ENCODE peak calls at places on chromosomes 12 and 14, in seven cellular contexts. B is lower lobe of right lung, O is uterus, S is OCI-LY7, K is MM.1S, T is HCT116, D is astrocyte of the cerebellum. G is an unnamed sample.

GRCh38 chr12:56635539-56636117 is 5.5 kb upstream of the BAZ2A start:
- DNase-seq in O (no peak), K (peak), S (peak), D (no peak), T (no peak), B (no peak), G (no peak)

GRCh38 chr12:2811791-2812190 is 677 bp upstream of the ITFG2 start:
- DNase-seq in T (no peak), K (no peak), O (no peak), D (no peak), B (no peak), S (no peak), G (no peak)

GRCh38 chr12:46964496-46965098 is 114.8 kb upstream of the PCED1B start:
- DNase-seq in D (peak), B (no peak), O (no peak), S (no peak), T (no peak), K (no peak), G (no peak)

GRCh38 chr12:127108360-127109215 is 1158.4 kb upstream of the TMEM132C start:
- DNase-seq in O (peak), S (peak), T (peak), D (peak), K (peak), B (peak), G (no peak)

GRCh38 chr14:98926151-98926550 is 345.8 kb downstream of the BCL11B start:
- DNase-seq in S (peak), K (no peak), D (no peak), B (no peak), T (no peak), O (no peak), G (no peak)

GRCh38 chr12:62643470-62643869 is 176.8 kb downstream of the MON2 start:
- DNase-seq in T (no peak), S (no peak), B (no peak), O (no peak), D (no peak), K (no peak), G (no peak)

GRCh38 chr14:37587881-37588666 is 7.0 kb downstream of the FOXA1 start:
- DNase-seq in B (no peak), D (no peak), O (no peak), T (no peak), S (no peak), K (no peak), G (no peak)

GRCh38 chr12:27542628-27543027 is 18.6 kb downstream of the PPFIBP1 start:
- DNase-seq in O (no peak), K (no peak), D (peak), T (no peak), S (no peak), B (no peak), G (peak)

GRCh38 chr12:95385246-95385645 is 88.7 kb upstream of the METAP2 start:
- DNase-seq in S (peak), B (no peak), D (peak), T (no peak), O (peak), K (no peak), G (no peak)

GRCh38 chr14:73248294-73248868 is 11.1 kb downstream of the PAPLN start:
- DNase-seq in S (peak), B (no peak), O (no peak), D (no peak), T (no peak), K (no peak), G (no peak)

GRCh38 chr14:50061664-50062437 is 54.5 kb downstream of the VCPKMT start:
- DNase-seq in D (no peak), T (no peak), S (peak), O (peak), B (no peak), K (no peak), G (no peak)

GRCh38 chr12:132253698-132254480 is 75.5 kb downstream of the GALNT9 start:
- DNase-seq in T (no peak), K (no peak), S (no peak), B (peak), D (no peak), O (no peak), G (no peak)

GRCh38 chr12:66189476-66189823 is 436 bp downstream of the IRAK3 start:
- DNase-seq in S (no peak), D (no peak), K (no peak), B (no peak), T (no peak), O (no peak), G (no peak)

GRCh38 chr12:116697305-116698130 is 40.4 kb downstream of the SPRING1 start:
- DNase-seq in O (no peak), B (no peak), T (peak), D (no peak), K (no peak), S (peak), G (no peak)
- TF ChIP-seq CTCF in O (no peak), B (peak), T (peak), D (peak), K (peak), S (peak), G (no peak)

GRCh38 chr12:104516821-104517220 is 60.1 kb downstream of the CHST11 start:
- DNase-seq in S (no peak), O (no peak), D (no peak), T (no peak), B (no peak), K (no peak), G (no peak)
- H3K4me3 ChIP-seq in S (no peak), O (no peak), D (no peak), T (no peak), B (no peak), K (no peak), G (no peak)

DNA sequence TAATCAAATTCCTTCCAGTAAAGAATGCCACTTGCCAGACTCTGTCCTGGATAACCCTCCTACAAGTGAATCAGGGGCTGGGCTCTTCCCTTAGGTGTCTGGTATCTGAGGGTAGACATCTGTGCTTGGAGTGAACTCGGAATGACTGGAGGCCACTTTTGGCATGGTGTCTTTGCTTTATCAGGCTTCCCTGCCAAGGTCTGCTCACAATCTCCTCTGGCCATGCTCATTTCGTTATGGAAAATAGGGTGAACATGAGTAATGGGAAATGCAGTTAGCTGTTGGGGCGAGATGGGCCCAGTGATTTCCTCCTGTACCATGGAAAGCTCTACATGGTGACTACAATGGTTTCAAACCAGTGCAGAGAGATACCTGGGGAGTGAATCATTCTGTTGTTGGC is 212.9 kb downstream of the NRXN3 start:
- DNase-seq in O (no peak), D (no peak), K (no peak), S (no peak), T (no peak), B (no peak), G (no peak)
- TF ChIP-seq CTCF in O (no peak), D (no peak), K (no peak), S (no peak), T (no peak), B (no peak), G (no peak)

GRCh38 chr14:68000516-68000915 is 180.9 kb downstream of the RAD51B start:
- DNase-seq in D (no peak), B (no peak), K (no peak), T (no peak), O (no peak), S (no peak), G (no peak)

GRCh38 chr14:67999290-67999689 is 179.7 kb downstream of the RAD51B start:
- DNase-seq in S (no peak), D (peak), K (no peak), B (no peak), O (no peak), T (no peak), G (no peak)

GRCh38 chr14:67998804-67999203 is 179.2 kb downstream of the RAD51B start:
- DNase-seq in S (no peak), D (no peak), O (no peak), K (no peak), T (no peak), B (no peak), G (no peak)

GRCh38 chr14:67996235-67996634 is 176.7 kb downstream of the RAD51B start:
- DNase-seq in S (no peak), T (no peak), D (no peak), B (no peak), O (no peak), K (no peak), G (no peak)

DNA sequence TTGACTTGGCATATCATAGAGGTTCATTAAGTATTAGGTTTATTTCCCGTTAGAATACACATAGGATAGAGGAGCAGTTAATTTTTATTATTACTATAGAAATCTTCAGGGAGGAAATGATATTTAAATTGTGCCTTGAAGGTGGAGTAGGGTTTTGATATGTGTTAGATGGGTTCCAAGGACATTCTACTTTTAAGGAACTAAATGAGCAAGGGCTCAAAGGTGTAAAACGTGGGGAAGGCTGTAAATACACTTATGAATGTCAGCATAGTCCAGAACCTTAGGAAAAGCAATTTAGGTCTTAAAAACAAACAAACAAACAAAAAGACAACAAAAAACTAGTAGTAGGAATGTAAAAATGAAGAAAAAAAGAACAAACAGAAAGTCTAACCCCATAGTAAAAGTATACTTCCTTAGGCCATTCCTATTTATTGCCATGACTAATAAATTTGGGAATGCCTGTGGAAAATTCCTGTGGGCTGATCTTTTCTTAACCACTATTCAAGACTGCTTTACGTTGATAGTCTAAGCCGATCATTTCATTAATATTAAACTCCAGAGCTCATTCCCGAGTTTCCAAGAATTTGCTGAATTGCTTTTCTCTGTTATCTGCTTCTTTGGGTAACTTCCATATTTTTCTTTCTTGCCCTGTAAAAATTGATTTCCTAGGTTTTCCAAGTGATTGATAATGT is 180.3 kb downstream of the RAD51B start:
- DNase-seq in K (no peak), S (no peak), D (peak), O (no peak), B (no peak), T (peak), G (peak)
- H3K4me3 ChIP-seq in K (no peak), S (no peak), D (no peak), O (no peak), B (no peak), T (peak), G (peak)

GRCh38 chr12:119239040-119239439 is 60.3 kb downstream of the HSPB8 start:
- DNase-seq in T (no peak), S (no peak), O (no peak), D (no peak), K (no peak), B (no peak), G (no peak)

GRCh38 chr12:119231774-119232173 is 53.0 kb downstream of the HSPB8 start:
- DNase-seq in K (no peak), T (no peak), D (no peak), S (no peak), B (no peak), O (no peak), G (no peak)

GRCh38 chr12:119236372-119236771 is 57.6 kb downstream of the HSPB8 start:
- DNase-seq in D (no peak), O (no peak), B (no peak), S (no peak), K (no peak), T (no peak), G (no peak)

GRCh38 chr12:119230804-119231203 is 52.1 kb downstream of the HSPB8 start:
- DNase-seq in T (no peak), B (no peak), S (no peak), K (no peak), O (no peak), D (no peak), G (no peak)

DNA sequence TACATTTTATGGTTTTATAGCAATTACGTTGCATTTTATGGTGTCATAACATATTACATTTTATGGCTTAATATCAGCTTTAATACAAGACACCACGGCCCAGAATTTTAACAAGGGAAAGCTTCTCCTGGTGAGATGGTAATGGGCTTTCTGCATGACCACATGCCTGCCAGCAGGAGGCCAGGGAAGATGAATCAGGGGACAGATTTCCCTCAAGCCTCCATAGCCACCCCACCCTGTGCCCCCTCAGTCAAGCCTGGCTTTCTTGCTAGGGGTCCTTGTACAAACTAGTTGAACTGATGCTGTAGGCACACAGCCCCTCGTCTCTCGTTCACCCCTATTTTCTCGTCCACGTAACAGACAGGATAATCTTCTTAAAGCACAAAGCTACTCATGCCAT is 56.6 kb downstream of the HSPB8 start:
- DNase-seq in T (no peak), S (no peak), K (no peak), D (no peak), B (no peak), O (no peak), G (no peak)
- TF ChIP-seq CTCF in T (peak), S (no peak), K (no peak), D (no peak), B (no peak), O (peak), G (no peak)

GRCh38 chr14:77110286-77110685 is 12.2 kb downstream of the CIPC start:
- DNase-seq in K (no peak), D (no peak), B (no peak), S (no peak), O (no peak), T (no peak), G (no peak)

GRCh38 chr14:77114609-77115008 is 16.6 kb downstream of the CIPC start:
- DNase-seq in S (no peak), D (no peak), O (no peak), B (no peak), K (no peak), T (no peak), G (no peak)

GRCh38 chr14:77111021-77111420 is 13.0 kb downstream of the CIPC start:
- DNase-seq in B (no peak), S (no peak), D (no peak), K (no peak), O (peak), T (no peak), G (no peak)

GRCh38 chr14:77116194-77116817 is 18.2 kb downstream of the CIPC start:
- DNase-seq in D (no peak), K (no peak), S (no peak), B (no peak), T (no peak), O (no peak), G (no peak)

DNA sequence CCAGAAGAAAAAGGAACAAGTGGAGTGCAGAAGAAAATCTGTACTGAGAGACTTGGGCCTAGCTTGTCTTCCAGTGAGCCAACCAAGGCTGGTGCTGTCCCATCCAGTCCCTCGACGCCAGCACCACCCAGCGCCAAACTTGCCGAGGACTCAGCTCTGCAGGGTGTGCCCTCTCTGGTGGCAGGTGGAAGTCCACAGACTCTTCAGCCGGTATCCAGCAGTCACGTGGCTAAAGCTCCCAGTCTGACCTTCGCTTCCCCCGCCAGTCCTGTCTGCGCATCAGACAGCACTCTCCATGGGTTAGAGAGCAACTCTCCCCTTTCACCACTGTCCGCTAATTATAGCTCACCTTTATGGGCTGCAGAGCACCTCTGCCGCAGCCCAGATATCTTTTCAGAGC is 15.6 kb downstream of the CIPC start:
- DNase-seq in O (no peak), T (no peak), K (no peak), B (no peak), D (no peak), S (no peak), G (no peak)
- H3K4me3 ChIP-seq in O (no peak), T (no peak), K (no peak), B (no peak), D (no peak), S (no peak), G (no peak)

DNA sequence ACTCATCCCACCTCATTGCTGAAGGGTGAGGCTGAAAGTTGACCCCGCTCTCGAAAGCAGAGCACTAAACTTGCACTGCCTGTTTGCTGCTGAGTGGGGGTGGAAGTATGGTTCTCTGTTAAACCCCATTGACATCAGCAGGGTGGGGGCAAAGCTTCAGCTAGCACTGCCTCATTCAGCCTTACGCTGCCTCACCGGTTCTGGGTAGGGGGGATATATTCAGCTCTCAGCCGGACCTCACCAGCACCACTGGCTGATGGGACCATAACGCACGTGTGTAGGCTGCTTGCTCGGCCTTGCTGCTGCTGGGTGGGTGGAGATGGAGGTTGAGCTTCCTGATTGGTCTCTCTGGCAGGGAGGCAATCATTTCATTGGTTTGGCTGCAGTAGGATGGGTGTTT is 265.7 kb upstream of the RTL1 start:
- DNase-seq in K (no peak), T (no peak), D (no peak), O (no peak), S (no peak), B (no peak), G (no peak)
- TF ChIP-seq CTCF in K (no peak), T (no peak), D (no peak), O (no peak), S (no peak), B (no peak), G (no peak)

G was measured in keratinocyte.